ENCODE peak calls at places on chromosomes 12 and 14, in ten cellular contexts. Y, N, O, K, X, M, P, U, T and E are unnamed samples.

GRCh38 chr12:4518106-4518728 is 20.5 kb upstream of the RAD51AP1 start:
- DNase-seq in O (no peak), M (no peak), U (no peak), T (no peak), Y (peak; percentile 81), P (no peak), X (no peak), K (no peak), N (no peak), E (no peak)

GRCh38 chr14:46250113-46250703 is 401.4 kb downstream of the RPL10L start:
- DNase-seq in N (peak; percentile 52), Y (no peak), T (no peak), U (no peak), O (no peak), P (no peak), X (no peak), K (no peak), M (no peak), E (no peak)

GRCh38 chr12:27260746-27261145 is 16.7 kb downstream of the STK38L start:
- DNase-seq in Y (peak; percentile 53), O (no peak), T (no peak), N (peak; percentile 30), M (no peak), X (no peak), K (no peak), U (no peak), P (no peak), E (no peak)

GRCh38 chr12:32273712-32274111 is 125.6 kb upstream of the FGD4 start:
- DNase-seq in T (no peak), P (peak; percentile 32), M (no peak), X (no peak), N (no peak), U (no peak), K (no peak), O (peak; percentile 55), Y (no peak), E (peak; percentile 90)

GRCh38 chr12:49037111-49037946 is 18.8 kb upstream of the PRKAG1 start:
- DNase-seq in M (peak; percentile 61), U (no peak), Y (no peak), K (peak; percentile 35), X (no peak), P (peak; percentile 21), N (no peak), O (peak; percentile 2), T (no peak), E (peak; percentile 71)

GRCh38 chr12:27969901-27970390 is 2.6 kb downstream of the PTHLH start:
- DNase-seq in U (peak; percentile 25), K (peak; percentile 46), O (peak; percentile 37), T (peak; percentile 76), P (peak; percentile 69), Y (peak; percentile 53), X (no peak), M (peak; percentile 74), N (peak; percentile 66), E (peak; percentile 78)

GRCh38 chr12:113980537-113981337 is 14.6 kb upstream of the RBM19 start:
- DNase-seq in U (no peak), N (peak; percentile 66), X (no peak), M (no peak), P (no peak), T (no peak), Y (peak; percentile 74), K (no peak), O (peak; percentile 24), E (no peak)

GRCh38 chr12:69415471-69416275 is 54.5 kb upstream of the FRS2 start:
- DNase-seq in N (peak; percentile 70), K (peak; percentile 51), M (peak; percentile 70), Y (peak; percentile 95), T (peak; percentile 27), P (no peak), U (no peak), O (peak; percentile 42), X (no peak), E (no peak)

GRCh38 chr12:88546851-88547250 is 33.4 kb downstream of the KITLG start:
- DNase-seq in N (no peak), O (no peak), P (no peak), Y (peak; percentile 65), X (no peak), M (no peak), U (no peak), K (no peak), T (no peak), E (no peak)

GRCh38 chr12:98373019-98373554 is 142.3 kb upstream of the TMPO start:
- DNase-seq in M (no peak), Y (peak; percentile 51), T (no peak), N (peak; percentile 61), O (no peak), X (no peak), U (no peak), P (no peak), K (no peak), E (no peak)

GRCh38 chr12:97535582-97535981 is 73.0 kb downstream of the RMST start:
- DNase-seq in O (no peak), K (no peak), P (no peak), Y (no peak), N (no peak), U (no peak), M (no peak), X (no peak), T (no peak), E (no peak)

GRCh38 chr12:53791735-53792326 is 40.1 kb upstream of the CISTR start:
- DNase-seq in M (no peak), P (no peak), K (no peak), O (no peak), N (no peak), X (no peak), Y (no peak), U (no peak), T (no peak), E (no peak)

GRCh38 chr14:95527392-95528002 is 7.4 kb upstream of the GLRX5 start:
- DNase-seq in K (peak; percentile 70), T (no peak), N (no peak), X (no peak), O (peak; percentile 65), U (no peak), M (peak; percentile 82), Y (peak; percentile 84), P (no peak), E (no peak)

DNA sequence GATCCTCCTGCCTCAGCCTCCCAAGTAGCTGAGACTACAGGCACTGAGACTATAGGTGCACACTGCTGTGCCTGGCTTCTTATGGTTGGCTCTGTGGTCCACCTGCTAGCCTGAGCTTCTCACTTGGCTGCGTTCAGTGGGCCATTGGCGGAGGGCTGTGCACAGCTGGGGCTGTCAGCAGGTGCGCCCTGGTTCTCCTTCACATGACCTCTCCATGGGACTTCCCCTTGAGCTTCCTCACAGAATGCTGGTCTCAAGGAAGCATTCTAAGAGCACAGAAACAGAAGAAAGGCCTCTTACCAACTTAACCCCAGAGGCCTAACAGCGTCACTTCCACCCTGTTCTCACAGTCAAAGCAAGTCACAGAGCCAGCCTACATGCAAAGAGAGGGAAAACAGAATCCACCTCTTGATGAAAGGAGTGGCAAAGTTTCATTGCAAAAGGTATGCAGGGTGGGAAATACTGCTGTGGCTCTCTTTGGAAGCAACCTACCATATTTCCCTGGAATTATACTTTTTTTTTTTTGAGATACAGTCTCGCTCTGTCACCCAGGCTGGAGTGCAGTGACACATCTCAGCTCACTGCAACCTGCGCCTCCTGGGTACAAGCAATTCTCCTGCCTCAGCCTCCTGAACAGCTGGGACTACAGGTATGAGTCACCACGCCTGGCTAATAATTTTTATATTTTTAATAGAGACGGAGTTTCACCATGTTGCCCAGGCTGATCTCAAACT is 9.3 kb downstream of the RILPL2 start:
- DNase-seq in M (no peak), T (no peak), O (peak; percentile 37), K (no peak), X (no peak), N (no peak), U (peak; percentile 97), Y (no peak), P (no peak), E (peak; percentile 92)
- H3K36me3 ChIP-seq in M (peaks cover 2% of the 10 kb centered on the region), T (no peaks in the 10 kb centered on the region), O (no peaks in the 10 kb centered on the region), K (no peaks in the 10 kb centered on the region), X (peaks cover 61% of the 10 kb centered on the region), N (peaks cover 4% of the 10 kb centered on the region), U (peaks cover 26% of the 10 kb centered on the region), Y (peaks cover 17% of the 10 kb centered on the region), P (peaks cover 3% of the 10 kb centered on the region), E (peaks cover 8% of the 10 kb centered on the region)

DNA sequence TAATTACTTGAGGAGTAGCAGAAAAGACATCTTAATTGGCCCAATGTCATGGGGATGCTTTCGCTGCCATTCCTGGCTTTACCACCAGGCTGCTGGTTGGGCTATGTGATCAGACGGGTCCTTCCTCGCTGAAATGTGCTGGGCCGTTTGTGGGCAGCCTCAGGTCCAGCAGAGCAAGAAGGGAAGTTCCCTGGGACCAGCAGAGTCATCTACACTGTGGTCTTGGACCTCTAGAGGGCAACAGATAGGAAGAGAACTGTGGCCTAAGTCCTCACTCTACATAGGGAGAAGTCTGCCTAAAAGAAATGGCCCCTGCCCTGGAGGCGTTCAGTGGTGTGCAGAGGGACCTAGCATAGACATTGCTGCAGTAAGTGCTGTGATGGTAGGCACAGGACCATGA is 10.9 kb downstream of the EVL start:
- DNase-seq in U (no peak), O (no peak), P (no peak), Y (peak; percentile 40), N (no peak), T (no peak), K (no peak), M (no peak), X (no peak), E (no peak)
- TF ChIP-seq POLR2A in U (no peak), O (no peak), P (no peak), Y (no peak), N (no peak), T (no peak), K (no peak), M (no peak), X (no peak), E (no peak)

GRCh38 chr14:79680087-79680486 is 531.2 kb downstream of the DIO2 start:
- DNase-seq in X (no peak), Y (no peak), N (no peak), K (no peak), U (no peak), M (no peak), P (no peak), T (no peak), O (no peak), E (no peak)
- H3K4me3 ChIP-seq in X (no peak overlapping the region), Y (no peak overlapping the region), N (no peak overlapping the region), K (no peak overlapping the region), U (no peak overlapping the region), M (no peak overlapping the region), P (no peak overlapping the region), T (no peak overlapping the region), O (no peak overlapping the region), E (no peak overlapping the region)

DNA sequence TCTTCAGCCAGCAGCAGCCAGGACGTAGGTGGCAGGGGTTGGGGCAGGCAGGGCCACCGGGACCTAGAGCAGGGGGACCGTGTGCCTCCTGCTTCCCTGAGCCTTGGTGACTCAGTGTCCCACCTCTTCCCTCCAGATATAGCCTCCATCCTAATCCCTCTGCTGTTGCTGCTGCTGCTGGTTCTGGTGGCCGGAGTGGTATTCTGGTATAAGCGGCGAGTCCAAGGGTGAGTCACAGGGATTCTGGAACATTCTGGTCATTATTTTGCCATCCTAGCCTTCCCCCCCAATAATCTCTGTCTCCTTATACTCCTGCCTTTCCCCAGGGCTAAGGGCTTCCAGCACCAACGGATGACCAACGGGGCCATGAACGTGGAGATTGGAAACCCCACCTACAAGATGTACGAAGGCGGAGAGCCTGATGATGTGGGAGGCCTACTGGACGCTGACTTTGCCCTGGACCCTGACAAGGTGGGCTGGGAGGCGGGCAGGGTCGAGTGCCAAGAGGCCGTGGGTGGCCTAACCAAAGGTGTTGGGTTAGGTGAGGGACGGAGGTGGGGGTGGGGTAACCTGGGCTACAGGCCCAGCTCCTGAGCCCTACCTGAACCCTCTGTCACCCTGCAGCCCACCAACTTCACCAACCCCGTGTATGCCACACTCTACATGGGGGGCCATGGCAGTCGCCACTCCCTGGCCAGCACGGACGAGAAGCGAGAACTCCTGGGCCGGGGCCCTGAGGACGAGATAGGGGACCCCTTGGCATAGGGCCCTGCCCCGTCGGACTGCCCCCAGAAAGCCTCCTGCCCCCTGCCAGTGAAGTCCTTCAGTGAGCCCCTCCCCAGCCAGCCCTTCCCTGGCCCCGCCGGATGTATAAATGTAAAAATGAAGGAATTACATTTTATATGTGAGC is 4.5 kb upstream of the NXPH4 start:
- DNase-seq in Y (no peak), M (no peak), P (no peak), T (no peak), O (no peak), K (peak; percentile 65), N (no peak), U (no peak), X (no peak), E (no peak)
- H3K36me3 ChIP-seq in Y (peaks cover 66% of the 10 kb centered on the region), M (peaks cover 29% of the 10 kb centered on the region), P (peaks cover 17% of the 10 kb centered on the region), T (no peaks in the 10 kb centered on the region), O (no peaks in the 10 kb centered on the region), K (no peaks in the 10 kb centered on the region), N (no peaks in the 10 kb centered on the region), U (no peaks in the 10 kb centered on the region), X (peaks cover 60% of the 10 kb centered on the region), E (peaks cover 7% of the 10 kb centered on the region)